ENCODE peak calls at places on chromosomes 12 and 14, in five cellular contexts. L is HepG2, F is thyroid gland, Y is ovary, E is esophagus squamous epithelium. A is an unnamed sample.

GRCh38 chr14:49857427-49858003 is 4.9 kb upstream of the NEMF start:
- DNase-seq in L (no peak), F (no peak), Y (no peak), E (no peak), A (no peak)

GRCh38 chr14:105167303-105168092 is 1.1 kb downstream of the JAG2 start:
- DNase-seq in L (no peak), F (peak; percentile 27), Y (no peak), E (no peak), A (peak; percentile 45)

GRCh38 chr12:130014485-130014807 is 110.6 kb upstream of the TMEM132D start:
- DNase-seq in L (no peak), F (no peak), Y (no peak), E (no peak), A (no peak)

GRCh38 chr12:100295764-100296555 is 29.0 kb downstream of the SCYL2 start:
- DNase-seq in L (no peak), F (no peak), Y (no peak), E (no peak), A (no peak)

GRCh38 chr14:70005281-70005805 is 126.1 kb downstream of the SMOC1 start:
- DNase-seq in L (peak; percentile 98), F (no peak), Y (no peak), E (no peak), A (no peak)

GRCh38 chr12:54411398-54412241 is 7.4 kb downstream of the ITGA5 start:
- DNase-seq in L (no peak), F (peak; percentile 35), Y (no peak), E (no peak), A (no peak)

GRCh38 chr12:87270894-87271293 is 758.3 kb downstream of the C12orf50 start:
- DNase-seq in L (no peak), F (no peak), Y (no peak), E (no peak), A (no peak)

GRCh38 chr12:81627336-81628189 is 131.6 kb downstream of the PPFIA2 start:
- DNase-seq in L (peak; percentile 29), F (no peak), Y (no peak), E (no peak), A (peak; percentile 77)

GRCh38 chr12:5889381-5890047 is 55.5 kb downstream of the ANO2 start:
- DNase-seq in L (peak; percentile 26), F (no peak), Y (no peak), E (no peak), A (no peak)

GRCh38 chr12:67155863-67156262 is 113.3 kb upstream of the CAND1 start:
- DNase-seq in L (no peak), F (no peak), Y (no peak), E (no peak), A (no peak)

GRCh38 chr12:7190268-7191055 is 976 bp downstream of the PEX5 start:
- DNase-seq in L (peak; percentile 12), F (peak; percentile 59), Y (peak; percentile 41), E (no peak), A (no peak)

GRCh38 chr12:64147860-64148259 is 74.2 kb downstream of the KICS2 start:
- DNase-seq in L (no peak), F (peak; percentile 11), Y (no peak), E (no peak), A (no peak)

DNA sequence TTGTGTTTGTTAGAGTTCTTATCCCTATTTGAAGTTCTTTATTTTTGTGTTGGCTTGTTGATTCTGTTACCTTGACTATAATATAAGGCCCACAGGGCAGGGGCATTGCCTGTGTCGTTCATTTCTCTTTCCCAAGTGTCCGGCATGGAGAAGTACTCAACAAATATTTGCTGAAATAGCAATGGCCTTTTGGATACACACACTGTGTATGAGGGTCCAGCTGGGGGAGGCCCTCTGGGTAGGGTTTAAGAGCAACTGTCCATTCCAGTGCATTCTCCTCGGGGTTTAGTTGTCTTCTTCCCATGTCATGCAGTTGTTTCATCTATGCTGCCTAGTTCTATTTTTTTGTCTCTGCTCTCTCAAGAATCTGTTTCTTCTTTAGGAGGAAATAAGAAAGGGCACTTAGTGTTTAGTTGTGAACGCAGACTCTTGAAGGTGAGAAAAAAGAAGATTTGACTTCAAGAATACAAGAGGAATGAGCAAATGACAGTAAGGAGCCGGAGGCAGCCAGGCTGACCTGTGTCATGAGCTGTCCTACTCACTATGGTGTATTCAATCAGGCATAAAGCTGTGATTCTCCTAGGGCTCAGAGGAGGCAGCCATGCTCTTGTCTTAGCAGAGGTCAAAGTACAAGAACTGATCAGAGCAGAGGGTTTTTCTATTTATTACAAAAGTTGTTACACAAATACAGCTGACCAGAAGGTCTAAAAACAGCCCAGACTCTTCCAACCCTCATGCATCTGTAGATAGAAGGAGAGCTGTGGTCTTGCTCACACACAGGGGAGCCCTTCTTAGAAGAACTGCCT is 10.2 kb downstream of the ERG28 start:
- DNase-seq in L (peak; percentile 90), F (no peak), Y (no peak), E (no peak), A (no peak)
- H3K4me3 ChIP-seq in L (no peak overlapping the region), F (no peak overlapping the region), Y (no peak overlapping the region), E (no peak overlapping the region), A (no peak overlapping the region)

GRCh38 chr14:34539407-34540180 is at the start of gene EAPP:
- DNase-seq in L (peak; percentile 100), F (peak; percentile 98), Y (peak; percentile 98), E (no peak), A (peak; percentile 95)
- TF ChIP-seq CTCF in L (peak; percentile 51), F (peak; percentile 30), Y (no peak), E (no peak), A (no peak)

GRCh38 chr12:68918960-68919359 is 14.0 kb downstream of the CPM start:
- DNase-seq in L (no peak), F (no peak), Y (no peak), E (no peak), A (no peak)

GRCh38 chr12:68911197-68911718 is 21.7 kb downstream of the CPM start:
- DNase-seq in L (no peak), F (no peak), Y (no peak), E (no peak), A (no peak)

GRCh38 chr12:68912916-68913315 is 20.1 kb downstream of the CPM start:
- DNase-seq in L (no peak), F (no peak), Y (no peak), E (no peak), A (no peak)

GRCh38 chr12:68913682-68914081 is 19.3 kb downstream of the CPM start:
- DNase-seq in L (no peak), F (no peak), Y (no peak), E (no peak), A (no peak)

DNA sequence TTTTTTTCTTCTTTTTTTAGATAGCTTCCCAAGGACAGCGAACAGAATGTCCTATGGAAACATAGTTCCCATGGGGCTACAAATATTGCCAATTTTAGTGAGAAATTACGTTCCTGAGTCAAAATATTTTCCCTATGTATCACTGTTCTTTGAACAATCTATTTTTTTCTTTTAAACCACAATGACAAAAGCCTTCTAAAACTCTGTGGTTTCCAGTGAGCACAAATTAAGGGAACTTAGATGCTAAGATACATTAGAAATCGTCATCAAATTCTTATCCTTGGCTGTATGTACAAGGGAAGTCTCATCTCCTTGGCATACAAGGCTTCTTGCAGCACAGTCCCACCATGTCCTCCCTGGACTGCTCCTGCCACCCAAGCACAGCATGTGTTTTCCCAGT is 17.9 kb downstream of the CPM start:
- DNase-seq in L (no peak), F (no peak), Y (no peak), E (no peak), A (no peak)
- H3K4me3 ChIP-seq in L (no peak overlapping the region), F (no peak overlapping the region), Y (no peak overlapping the region), E (no peak overlapping the region), A (no peak overlapping the region)

DNA sequence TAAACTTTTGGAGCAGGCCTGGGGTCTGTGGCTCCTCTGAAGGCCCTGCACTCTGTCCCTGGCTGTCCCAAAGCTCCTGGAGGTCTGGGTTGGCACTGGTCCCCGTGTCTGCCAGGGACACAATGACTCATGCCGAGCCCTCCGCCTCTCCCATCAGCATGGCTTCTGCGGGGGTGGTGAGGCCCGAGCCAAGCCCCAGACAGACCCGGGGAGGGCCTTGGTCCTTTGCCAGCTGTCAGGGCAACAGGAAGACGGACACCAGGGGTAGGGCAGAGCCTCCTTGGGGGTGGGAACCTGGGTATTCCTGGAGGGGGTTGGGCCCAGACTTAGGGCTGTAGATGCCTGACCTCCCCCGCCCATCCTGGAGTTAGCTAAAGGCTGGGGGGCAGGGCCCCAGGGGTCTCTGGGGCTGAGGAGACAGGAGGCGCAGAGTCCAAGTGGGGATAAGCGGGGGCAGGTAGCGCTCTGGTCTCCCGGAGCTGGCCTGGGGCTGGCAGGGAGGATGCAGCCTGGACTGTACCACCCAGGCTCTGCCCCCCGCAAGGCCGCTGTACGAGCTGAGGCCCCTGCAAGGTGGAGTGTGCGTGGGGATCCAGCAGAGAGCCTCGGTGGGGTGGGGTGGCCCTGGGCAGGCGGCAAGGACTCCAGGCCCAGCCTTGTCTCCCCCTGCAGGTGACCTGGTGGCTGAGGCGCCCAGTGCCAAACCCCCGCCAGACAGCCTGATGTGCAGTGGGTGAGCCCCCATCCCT is 16.4 kb upstream of the PUS1 start:
- DNase-seq in L (peak; percentile 24), F (peak; percentile 44), Y (peak; percentile 73), E (no peak), A (no peak)
- TF ChIP-seq CTCF in L (peak; percentile 51), F (no peak), Y (no peak), E (no peak), A (no peak)

GRCh38 chr12:57783861-57784260 is 1.3 kb downstream of the TSFM start:
- DNase-seq in L (no peak), F (no peak), Y (no peak), E (no peak), A (no peak)
- H3K4me3 ChIP-seq in L (peak overlapping the region; percentile 23), F (no peak overlapping the region), Y (peak overlapping the region; percentile 93), E (peak overlapping the region; percentile 95), A (peak overlapping the region; percentile 83)

DNA sequence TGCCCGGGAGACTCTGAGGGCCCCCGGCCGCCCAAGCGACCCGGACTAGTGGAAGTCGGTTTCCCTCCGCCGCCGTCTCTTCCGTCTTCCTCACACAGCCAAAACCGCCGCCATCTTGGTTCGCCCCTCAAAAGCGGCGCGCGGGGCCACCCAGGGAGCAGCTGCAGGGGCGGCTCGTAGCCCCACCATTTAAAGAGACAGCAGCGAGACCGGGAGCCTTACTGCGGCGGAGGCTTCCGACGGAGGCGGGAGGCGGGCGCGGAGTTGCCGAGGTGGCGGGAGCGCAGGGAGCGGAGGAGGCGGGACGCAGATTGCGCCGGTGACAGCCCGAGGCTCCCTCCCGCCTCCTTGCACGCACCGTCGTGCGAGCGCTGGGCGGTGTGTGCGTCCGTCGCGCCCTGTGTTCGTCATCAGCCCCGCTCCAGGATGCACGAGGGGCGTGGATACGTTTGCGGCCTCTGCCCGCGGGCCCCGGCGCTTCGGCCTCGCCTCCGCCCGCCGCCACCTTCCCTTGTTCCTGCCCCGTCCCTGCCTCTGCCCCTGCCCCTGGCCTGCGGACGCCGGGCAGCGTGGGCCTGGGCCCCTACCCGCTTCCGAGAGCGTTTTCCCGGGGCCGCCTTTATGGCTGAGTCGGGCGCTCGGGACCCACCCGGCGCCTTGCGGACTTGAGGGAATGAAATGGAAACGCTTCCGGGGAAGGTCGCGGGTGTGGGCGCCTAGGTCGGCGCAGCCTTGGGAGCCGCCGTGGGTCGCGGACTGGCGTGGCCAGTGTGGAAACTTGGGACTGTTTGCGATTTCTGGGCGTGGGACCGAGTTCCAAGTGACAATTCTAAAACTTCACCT is at the start of gene PPP4R3A:
- DNase-seq in L (peak; percentile 86), F (peak; percentile 94), Y (peak; percentile 89), E (peak; percentile 90), A (peak; percentile 89)
- TF ChIP-seq CTCF in L (peak; percentile 16), F (no peak), Y (no peak), E (no peak), A (no peak)

GRCh38 chr12:42946776-42947435 is 357.4 kb upstream of the PRICKLE1 start:
- DNase-seq in L (no peak), F (no peak), Y (no peak), E (no peak), A (no peak)
- H3K4me3 ChIP-seq in L (no peak overlapping the region), F (no peak overlapping the region), Y (no peak overlapping the region), E (no peak overlapping the region), A (no peak overlapping the region)

GRCh38 chr14:91841065-91841464 is 26.3 kb downstream of the TC2N start:
- DNase-seq in L (no peak), F (no peak), Y (no peak), E (no peak), A (no peak)
- TF ChIP-seq CTCF in L (no peak), F (no peak), Y (no peak), E (no peak), A (no peak)

A was measured in LNCaP clone FGC.